ENCODE peak calls at places on chromosomes 16 and 17, in seven cellular contexts. Q is HT-29, J is NCI-H460, S is pancreas, K is HEK293T, E is fibroblast of the conjunctiva, L is skeletal muscle cell. Z is an unnamed sample.

GRCh38 chr17:49637050-49637449 is 40.8 kb downstream of the SPOP start:
- DNase-seq in Q (no peak), J (no peak), S (no peak), K (no peak), E (no peak), L (no peak), Z (peak)

GRCh38 chr16:74449470-74449869 is 28.2 kb upstream of the CLEC18B start:
- DNase-seq in Q (peak), J (no peak), S (no peak), K (no peak), E (peak), L (peak), Z (no peak)

GRCh38 chr17:9473716-9474115 is 101.9 kb downstream of the STX8 start:
- DNase-seq in Q (no peak), J (no peak), S (no peak), K (no peak), E (no peak), L (no peak), Z (peak)

GRCh38 chr16:85082553-85083050 is 29.7 kb downstream of the CIBAR2 start:
- DNase-seq in Q (no peak), J (no peak), S (no peak), K (no peak), E (no peak), L (no peak), Z (no peak)

GRCh38 chr17:44219126-44219635 is 294 bp downstream of the UBTF start:
- DNase-seq in Q (peak), J (no peak), S (peak), K (peak), E (no peak), L (no peak), Z (peak)

GRCh38 chr17:72338847-72339790 is 218.3 kb downstream of the SOX9 start:
- DNase-seq in Q (peak), J (peak), S (no peak), K (no peak), E (peak), L (peak), Z (peak)

GRCh38 chr16:81469710-81470481 is 25.3 kb downstream of the CMIP start:
- DNase-seq in Q (no peak), J (no peak), S (peak), K (no peak), E (no peak), L (no peak), Z (no peak)

GRCh38 chr17:16911141-16911937 is 60.6 kb downstream of the TNFRSF13B start:
- DNase-seq in Q (no peak), J (no peak), S (no peak), K (no peak), E (no peak), L (no peak), Z (peak)

GRCh38 chr17:76353004-76353598 is 615 bp downstream of the PRPSAP1 start:
- DNase-seq in Q (peak), J (no peak), S (peak), K (no peak), E (no peak), L (no peak), Z (no peak)

GRCh38 chr17:7589891-7590611 is at the start of gene SOX15:
- DNase-seq in Q (no peak), J (no peak), S (no peak), K (no peak), E (no peak), L (no peak), Z (no peak)

GRCh38 chr16:53159781-53160436 is 105.1 kb downstream of the CHD9 start:
- DNase-seq in Q (peak), J (peak), S (no peak), K (peak), E (peak), L (peak), Z (peak)

GRCh38 chr17:40437095-40437732 is 6.0 kb upstream of the IGFBP4 start:
- DNase-seq in Q (no peak), J (no peak), S (no peak), K (no peak), E (no peak), L (no peak), Z (peak)

GRCh38 chr16:17930280-17930679 is 406.3 kb downstream of the NPIPA8 start:
- DNase-seq in Q (peak), J (no peak), S (no peak), K (no peak), E (no peak), L (no peak), Z (no peak)

GRCh38 chr17:63675607-63676539 is 24.1 kb downstream of the LIMD2 start:
- DNase-seq in Q (peak), J (peak), S (peak), K (peak), E (peak), L (peak), Z (peak)

GRCh38 chr17:5837055-5837491 is 233.1 kb upstream of the WSCD1 start:
- DNase-seq in Q (peak), J (no peak), S (no peak), K (no peak), E (peak), L (peak), Z (peak)

GRCh38 chr16:84583995-84584394 is 33.9 kb downstream of the COTL1 start:
- DNase-seq in Q (no peak), J (no peak), S (no peak), K (no peak), E (no peak), L (no peak), Z (no peak)

GRCh38 chr17:27906623-27907022 is 13.5 kb upstream of the LYRM9 start:
- DNase-seq in Q (no peak), J (no peak), S (no peak), K (no peak), E (no peak), L (no peak), Z (no peak)

GRCh38 chr17:36068524-36068923 is 4.5 kb downstream of the CCL18 start:
- DNase-seq in Q (no peak), J (no peak), S (no peak), K (no peak), E (no peak), L (no peak), Z (no peak)

GRCh38 chr16:29736764-29737163 is 9.0 kb downstream of the C16orf54 start:
- DNase-seq in Q (no peak), J (no peak), S (no peak), K (no peak), E (no peak), L (no peak), Z (no peak)

GRCh38 chr16:11913425-11914079 is 2.2 kb downstream of the GSPT1 start:
- DNase-seq in Q (peak), J (no peak), S (no peak), K (no peak), E (no peak), L (no peak), Z (no peak)

GRCh38 chr17:67438669-67439068 is 61.6 kb downstream of the PITPNC1 start:
- DNase-seq in Q (no peak), J (no peak), S (no peak), K (no peak), E (no peak), L (no peak), Z (no peak)

GRCh38 chr17:3870871-3871306 is 22.0 kb downstream of the CAMKK1 start:
- DNase-seq in Q (no peak), J (no peak), S (no peak), K (no peak), E (no peak), L (no peak), Z (peak)

GRCh38 chr16:54933281-54934150 is 2.9 kb downstream of the IRX5 start:
- DNase-seq in Q (no peak), J (no peak), S (peak), K (no peak), E (no peak), L (no peak), Z (no peak)

GRCh38 chr17:28744104-28744801 is 442 bp downstream of the TRAF4 start:
- DNase-seq in Q (peak), J (no peak), S (peak), K (no peak), E (no peak), L (no peak), Z (peak)

GRCh38 chr17:22694362-22695227 is 1002.3 kb downstream of the KCNJ18 start:
- DNase-seq in Q (no peak), J (no peak), S (no peak), K (no peak), E (no peak), L (no peak), Z (no peak)

GRCh38 chr17:73232587-73233373 is 28.9 kb downstream of the CPSF4L start:
- DNase-seq in Q (peak), J (no peak), S (peak), K (peak), E (no peak), L (no peak), Z (peak)

GRCh38 chr16:87924937-87925670 is 11.2 kb downstream of the CA5A start:
- DNase-seq in Q (peak), J (no peak), S (peak), K (no peak), E (no peak), L (no peak), Z (no peak)

GRCh38 chr17:77392376-77393273 is 251.9 kb downstream of the SEC14L1 start:
- DNase-seq in Q (peak), J (no peak), S (peak), K (no peak), E (no peak), L (no peak), Z (no peak)

GRCh38 chr17:7436556-7437368 is 1.5 kb downstream of the TMEM102 start:
- DNase-seq in Q (peak), J (peak), S (peak), K (peak), E (peak), L (no peak), Z (peak)

GRCh38 chr17:58401287-58401686 is 16.0 kb downstream of the RNF43 start:
- DNase-seq in Q (peak), J (no peak), S (no peak), K (no peak), E (no peak), L (no peak), Z (no peak)

Z was measured in fibroblast of pulmonary artery.